ENCODE peak calls at places on chromosomes 11 and 22, in eight cellular contexts. Q, B, S, V, F, U, H and P are unnamed samples.

GRCh38 chr11:64161037-64161436 is 4.9 kb downstream of the MACROD1 start:
- DNase-seq in Q (no peak), B (no peak), S (no peak), V (no peak), F (no peak), U (no peak), H (no peak), P (no peak)

GRCh38 chr22:23035557-23036277 is 34.6 kb upstream of the GNAZ start:
- DNase-seq in Q (no peak), B (no peak), S (no peak), V (no peak), F (no peak), U (no peak), H (no peak), P (no peak)

GRCh38 chr11:13315517-13316432 is 38.2 kb downstream of the BMAL1 start:
- DNase-seq in Q (no peak), B (no peak), S (no peak), V (no peak), F (no peak), U (no peak), H (no peak), P (no peak)

GRCh38 chr22:32764330-32765116 is 37.0 kb upstream of the TIMP3 start:
- DNase-seq in Q (no peak), B (no peak), S (peak; percentile 28), V (peak; percentile 36), F (peak; percentile 73), U (no peak), H (peak; percentile 47), P (no peak)

GRCh38 chr11:75341583-75341982 is 9.9 kb downstream of the ARRB1 start:
- DNase-seq in Q (no peak), B (no peak), S (no peak), V (no peak), F (no peak), U (no peak), H (no peak), P (no peak)

GRCh38 chr11:120674537-120674936 is 163.0 kb downstream of the GRIK4 start:
- DNase-seq in Q (no peak), B (no peak), S (no peak), V (no peak), F (no peak), U (no peak), H (no peak), P (no peak)

GRCh38 chr22:49884503-49885260 is 31.0 kb downstream of the ZBED4 start:
- DNase-seq in Q (no peak), B (no peak), S (no peak), V (no peak), F (no peak), U (no peak), H (no peak), P (no peak)

GRCh38 chr11:71563401-71563800 is 2.0 kb upstream of the KRTAP5-10 start:
- DNase-seq in Q (peak; percentile 51), B (no peak), S (peak; percentile 62), V (no peak), F (no peak), U (peak; percentile 43), H (no peak), P (peak; percentile 41)

GRCh38 chr11:66676931-66677598 is 622 bp downstream of the RBM4B start:
- DNase-seq in Q (no peak), B (no peak), S (no peak), V (no peak), F (no peak), U (no peak), H (no peak), P (no peak)

GRCh38 chr11:2303627-2304155 is 1.9 kb downstream of the TSPAN32 start:
- DNase-seq in Q (no peak), B (peak; percentile 79), S (peak; percentile 79), V (no peak), F (no peak), U (peak; percentile 33), H (peak; percentile 75), P (no peak)

GRCh38 chr22:38956551-38956950 is 858 bp upstream of the APOBEC3A start:
- DNase-seq in Q (no peak), B (no peak), S (no peak), V (no peak), F (no peak), U (no peak), H (no peak), P (no peak)

GRCh38 chr11:134555510-134555909 is 143.5 kb upstream of the B3GAT1 start:
- DNase-seq in Q (no peak), B (no peak), S (no peak), V (peak; percentile 15), F (no peak), U (no peak), H (peak; percentile 2), P (no peak)

GRCh38 chr11:73475549-73475948 is 99.3 kb downstream of the RELT start:
- DNase-seq in Q (no peak), B (no peak), S (no peak), V (no peak), F (no peak), U (no peak), H (no peak), P (no peak)

GRCh38 chr22:21712751-21713427 is 22.7 kb downstream of the YPEL1 start:
- DNase-seq in Q (peak; percentile 68), B (peak; percentile 69), S (peak; percentile 86), V (peak; percentile 74), F (peak; percentile 67), U (peak; percentile 58), H (peak; percentile 70), P (peak; percentile 82)

GRCh38 chr11:2139691-2140337 is 625 bp upstream of the IGF2 start:
- DNase-seq in Q (no peak), B (no peak), S (peak; percentile 48), V (no peak), F (no peak), U (peak; percentile 20), H (no peak), P (no peak)

DNA sequence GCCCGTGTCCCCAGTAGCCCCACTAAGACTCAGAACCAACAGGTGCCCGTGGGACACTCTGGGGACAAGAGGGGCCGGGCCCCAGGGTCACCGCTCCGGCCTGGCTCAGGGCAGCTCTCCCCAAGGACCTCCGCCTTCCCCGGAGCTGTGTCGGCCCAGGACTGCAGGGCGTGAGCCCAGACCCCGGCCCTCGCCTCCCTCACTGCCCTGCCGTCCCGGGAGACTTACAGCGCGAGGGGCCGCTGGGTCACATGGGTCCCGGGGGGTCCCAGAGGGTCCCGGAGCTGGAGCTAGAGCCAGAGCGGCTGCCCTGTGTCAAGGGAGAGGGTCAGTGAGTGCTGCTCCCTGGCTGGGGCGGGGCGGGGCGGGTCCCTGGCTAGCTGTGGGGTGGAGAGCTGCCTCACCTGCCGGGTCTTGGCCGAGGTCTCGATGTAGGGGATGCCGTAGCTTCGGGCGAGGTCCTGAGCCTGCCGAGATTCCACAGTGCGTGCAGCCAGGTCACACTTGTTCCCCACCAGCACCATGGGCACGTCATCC is 2.3 kb downstream of the HRAS start:
- DNase-seq in Q (no peak), B (no peak), S (no peak), V (no peak), F (no peak), U (no peak), H (no peak), P (no peak)
- H3K27ac ChIP-seq in Q (no peak overlapping the region), B (no peak overlapping the region), S (no peak overlapping the region), V (no peak overlapping the region), F (no peak overlapping the region), U (no peak overlapping the region), H (no peak overlapping the region), P (no peak overlapping the region)

DNA sequence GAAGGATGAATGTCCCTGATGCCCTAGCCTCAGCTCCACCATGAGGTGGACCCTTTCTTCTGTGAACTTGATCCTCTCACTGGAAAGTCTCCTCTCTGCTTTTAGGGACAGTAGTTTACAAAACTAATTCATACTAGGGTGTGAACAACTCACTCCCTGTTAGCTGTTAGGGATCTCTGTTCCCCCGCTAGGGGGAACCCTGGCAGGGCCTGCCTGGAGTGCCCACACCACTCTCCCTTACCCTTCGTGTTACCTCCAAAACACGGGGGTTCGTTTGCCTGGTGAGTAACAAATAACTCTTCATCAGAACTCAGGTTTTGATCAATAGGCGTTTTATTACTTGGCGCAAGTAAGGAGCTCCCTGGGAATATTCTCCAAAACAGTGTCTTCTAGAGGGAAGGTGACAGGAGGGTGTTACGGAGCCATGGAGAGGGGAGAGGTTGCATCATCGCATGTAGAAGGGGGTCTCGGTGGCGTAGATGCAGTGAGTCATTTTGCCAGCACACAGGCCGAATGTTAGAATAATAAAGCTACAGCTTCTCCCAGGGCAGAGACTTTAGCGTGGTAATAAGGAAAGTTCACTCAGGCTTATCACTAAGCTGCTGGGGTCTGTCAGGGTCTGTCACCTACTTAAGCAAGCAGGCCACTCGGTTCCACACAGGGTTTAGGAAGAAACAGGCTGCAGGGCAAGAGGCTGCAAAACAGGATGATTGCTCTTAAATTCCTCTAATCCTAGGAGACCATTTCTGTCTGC is 45.8 kb downstream of the C11orf96 start:
- DNase-seq in Q (no peak), B (no peak), S (peak; percentile 54), V (no peak), F (peak; percentile 44), U (no peak), H (no peak), P (no peak)
- TF ChIP-seq CTCF in Q (peak; percentile 10), B (no peak), S (peak; percentile 61), V (no peak), F (peak; percentile 25), U (no peak), H (peak; percentile 36), P (no peak)

GRCh38 chr11:128929468-128929867 is 13.2 kb downstream of the TP53AIP1 start:
- DNase-seq in Q (no peak), B (no peak), S (no peak), V (no peak), F (no peak), U (no peak), H (no peak), P (no peak)
- H3K27me3 ChIP-seq in Q (no peaks in the 10 kb centered on the region), B (peaks cover 2% of the 10 kb centered on the region), S (peaks cover 13% of the 10 kb centered on the region), V (no peaks in the 10 kb centered on the region), F (no peaks in the 10 kb centered on the region), U (no peaks in the 10 kb centered on the region), H (no peaks in the 10 kb centered on the region), P (no peaks in the 10 kb centered on the region)

DNA sequence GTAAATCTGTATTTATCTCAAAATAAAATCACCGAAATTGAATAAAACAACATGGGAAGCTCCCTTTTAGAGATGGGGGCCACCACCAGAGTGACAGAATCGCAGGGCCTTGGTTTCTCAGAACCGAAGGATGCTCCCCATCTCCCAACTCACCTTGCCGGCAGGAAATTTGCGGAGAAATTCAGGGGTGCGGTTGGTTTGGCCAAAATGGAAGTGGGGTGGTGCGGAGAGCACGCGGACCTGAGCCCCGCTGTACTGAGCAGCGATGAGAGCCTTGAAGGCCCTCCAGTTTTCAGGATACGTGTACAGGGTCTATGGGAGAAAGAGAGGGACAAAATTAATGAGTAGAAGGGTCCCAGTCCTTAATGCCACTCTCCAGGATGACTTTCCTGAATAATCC is 1.3 kb downstream of the EEF1G start:
- DNase-seq in Q (no peak), B (no peak), S (no peak), V (no peak), F (no peak), U (no peak), H (no peak), P (no peak)
- H3K27ac ChIP-seq in Q (peak overlapping the region; percentile 94), B (peak overlapping the region; percentile 95), S (peak overlapping the region; percentile 83), V (no peak overlapping the region), F (peak overlapping the region; percentile 90), U (peak overlapping the region; percentile 47), H (peak overlapping the region; percentile 98), P (peak overlapping the region; percentile 86)